ENCODE peak calls at places on chromosomes 5 and 9, in eight cellular contexts. F, N, H, J, Q, W, Y and B are unnamed samples.

GRCh38 chr9:115614931-115615401 is 497.0 kb upstream of the TNC start:
- DNase-seq in F (no peak), N (no peak), H (no peak), J (no peak), Q (peak; percentile 48), W (no peak), Y (no peak), B (no peak)

GRCh38 chr5:139295692-139296091 is 2.2 kb downstream of the MATR3 start:
- DNase-seq in F (no peak), N (no peak), H (no peak), J (no peak), Q (peak; percentile 21), W (no peak), Y (no peak), B (no peak)

GRCh38 chr9:131111854-131112311 is 13.5 kb upstream of the NUP214 start:
- DNase-seq in F (peak; percentile 17), N (no peak), H (no peak), J (no peak), Q (no peak), W (peak; percentile 94), Y (no peak), B (no peak)

GRCh38 chr5:9479361-9479760 is 66.5 kb downstream of the SEMA5A start:
- DNase-seq in F (no peak), N (no peak), H (peak; percentile 34), J (no peak), Q (peak; percentile 92), W (no peak), Y (no peak), B (no peak)

GRCh38 chr5:132176987-132177386 is 50.7 kb downstream of the P4HA2 start:
- DNase-seq in F (no peak), N (no peak), H (no peak), J (no peak), Q (peak; percentile 10), W (no peak), Y (peak; percentile 53), B (no peak)

GRCh38 chr5:39519566-39520231 is 94.9 kb upstream of the DAB2 start:
- DNase-seq in F (no peak), N (no peak), H (peak; percentile 56), J (no peak), Q (peak; percentile 81), W (no peak), Y (no peak), B (no peak)

GRCh38 chr9:72351538-72352453 is 13.2 kb downstream of the ZFAND5 start:
- DNase-seq in F (no peak), N (no peak), H (no peak), J (no peak), Q (peak; percentile 83), W (no peak), Y (no peak), B (no peak)

GRCh38 chr9:14797442-14797841 is 74.9 kb upstream of the CER1 start:
- DNase-seq in F (no peak), N (no peak), H (no peak), J (no peak), Q (peak; percentile 6), W (no peak), Y (no peak), B (no peak)

GRCh38 chr9:90107021-90107771 is 502.4 kb downstream of the GADD45G start:
- DNase-seq in F (peak; percentile 43), N (no peak), H (peak; percentile 20), J (peak; percentile 53), Q (peak; percentile 53), W (no peak), Y (no peak), B (no peak)

GRCh38 chr5:154273028-154273617 is 82.6 kb downstream of the GALNT10 start:
- DNase-seq in F (peak; percentile 54), N (no peak), H (peak; percentile 19), J (no peak), Q (peak; percentile 43), W (no peak), Y (peak; percentile 31), B (no peak)